ENCODE peak calls at places on chromosomes 12 and 14, in seven cellular contexts. One of them, this sample, is unnamed. For H3K4me1, the result is how much of the 10 kb centered on the place peaks cover.

GRCh38 chr14:54503476-54503875 is 6.2 kb upstream of the CGRRF1 start:
- DNase-seq in IMR-90: peak
- DNase-seq in A549: peak
- DNase-seq in uterus: no peak
- DNase-seq in tibial artery: no peak
- DNase-seq in fibroblast of lung: peak
- DNase-seq in lower lobe of right lung: no peak
- DNase-seq in this sample: no peak

GRCh38 chr14:22123188-22123560 is 449.6 kb upstream of the OR4E1 start:
- DNase-seq in IMR-90: no peak
- DNase-seq in A549: no peak
- DNase-seq in uterus: no peak
- DNase-seq in tibial artery: no peak
- DNase-seq in fibroblast of lung: no peak
- DNase-seq in lower lobe of right lung: no peak
- DNase-seq in this sample: no peak

GRCh38 chr12:104285740-104286537 is 17.6 kb upstream of the EID3 start:
- DNase-seq in IMR-90: peak
- DNase-seq in A549: no peak
- DNase-seq in uterus: no peak
- DNase-seq in tibial artery: no peak
- DNase-seq in fibroblast of lung: no peak
- DNase-seq in lower lobe of right lung: peak
- DNase-seq in this sample: no peak

GRCh38 chr12:10088955-10089354 is 9.8 kb downstream of the CLEC1A start:
- DNase-seq in IMR-90: no peak
- DNase-seq in A549: no peak
- DNase-seq in uterus: no peak
- DNase-seq in tibial artery: no peak
- DNase-seq in fibroblast of lung: no peak
- DNase-seq in lower lobe of right lung: no peak
- DNase-seq in this sample: no peak

GRCh38 chr14:32379447-32379846 is 50.3 kb downstream of the AKAP6 start:
- DNase-seq in IMR-90: no peak
- DNase-seq in A549: no peak
- DNase-seq in uterus: no peak
- DNase-seq in tibial artery: no peak
- DNase-seq in fibroblast of lung: no peak
- DNase-seq in lower lobe of right lung: no peak
- DNase-seq in this sample: no peak

GRCh38 chr14:25537846-25538455 is 488.0 kb upstream of the STXBP6 start:
- DNase-seq in IMR-90: no peak
- DNase-seq in A549: peak
- DNase-seq in uterus: no peak
- DNase-seq in tibial artery: no peak
- DNase-seq in fibroblast of lung: no peak
- DNase-seq in lower lobe of right lung: no peak
- DNase-seq in this sample: no peak

GRCh38 chr12:122836027-122836921 is 1.0 kb downstream of the HIP1R start:
- DNase-seq in IMR-90: peak
- DNase-seq in A549: no peak
- DNase-seq in uterus: no peak
- DNase-seq in tibial artery: peak
- DNase-seq in fibroblast of lung: peak
- DNase-seq in lower lobe of right lung: peak
- DNase-seq in this sample: peak

GRCh38 chr12:104215638-104216297 is at the start of gene TXNRD1:
- DNase-seq in IMR-90: peak
- DNase-seq in A549: peak
- DNase-seq in uterus: peak
- DNase-seq in tibial artery: peak
- DNase-seq in fibroblast of lung: peak
- DNase-seq in lower lobe of right lung: peak
- DNase-seq in this sample: peak

GRCh38 chr14:73269729-73270651 is 32.7 kb downstream of the PAPLN start:
- DNase-seq in IMR-90: peak
- DNase-seq in A549: no peak
- DNase-seq in uterus: no peak
- DNase-seq in tibial artery: no peak
- DNase-seq in fibroblast of lung: peak
- DNase-seq in lower lobe of right lung: peak
- DNase-seq in this sample: peak

GRCh38 chr12:112386726-112387125 is 4.5 kb upstream of the HECTD4 start:
- DNase-seq in IMR-90: peak
- DNase-seq in A549: no peak
- DNase-seq in uterus: no peak
- DNase-seq in tibial artery: no peak
- DNase-seq in fibroblast of lung: peak
- DNase-seq in lower lobe of right lung: no peak
- DNase-seq in this sample: peak

GRCh38 chr14:87443787-87444186 is 549.2 kb downstream of the GALC start:
- DNase-seq in IMR-90: peak
- DNase-seq in A549: no peak
- DNase-seq in uterus: no peak
- DNase-seq in tibial artery: no peak
- DNase-seq in fibroblast of lung: no peak
- DNase-seq in lower lobe of right lung: no peak
- DNase-seq in this sample: no peak

GRCh38 chr12:113909776-113910420 is 56.2 kb downstream of the RBM19 start:
- DNase-seq in IMR-90: no peak
- DNase-seq in A549: no peak
- DNase-seq in uterus: no peak
- DNase-seq in tibial artery: no peak
- DNase-seq in fibroblast of lung: no peak
- DNase-seq in lower lobe of right lung: no peak
- DNase-seq in this sample: no peak

GRCh38 chr14:68401320-68401719 is 391.5 kb downstream of the ZFP36L1 start:
- DNase-seq in IMR-90: peak
- DNase-seq in A549: no peak
- DNase-seq in uterus: no peak
- DNase-seq in tibial artery: no peak
- DNase-seq in fibroblast of lung: no peak
- DNase-seq in lower lobe of right lung: no peak
- DNase-seq in this sample: no peak
- H3K4me1 ChIP-seq in IMR-90: under half
- H3K4me1 ChIP-seq in A549: under half
- H3K4me1 ChIP-seq in uterus: under half
- H3K4me1 ChIP-seq in tibial artery: half or more
- H3K4me1 ChIP-seq in fibroblast of lung: under half
- H3K4me1 ChIP-seq in lower lobe of right lung: half or more
- H3K4me1 ChIP-seq in this sample: under half

GRCh38 chr12:4562034-4562657 is at the start of gene DYRK4:
- DNase-seq in IMR-90: peak
- DNase-seq in A549: no peak
- DNase-seq in uterus: peak
- DNase-seq in tibial artery: peak
- DNase-seq in fibroblast of lung: peak
- DNase-seq in lower lobe of right lung: peak
- DNase-seq in this sample: peak
- H3K27ac ChIP-seq in IMR-90: no peak
- H3K27ac ChIP-seq in A549: no peak
- H3K27ac ChIP-seq in uterus: no peak
- H3K27ac ChIP-seq in tibial artery: no peak
- H3K27ac ChIP-seq in fibroblast of lung: no peak
- H3K27ac ChIP-seq in lower lobe of right lung: no peak
- H3K27ac ChIP-seq in this sample: no peak

GRCh38 chr14:105474478-105475268 is at the start of gene CRIP2:
- DNase-seq in IMR-90: peak
- DNase-seq in A549: peak
- DNase-seq in uterus: no peak
- DNase-seq in tibial artery: peak
- DNase-seq in fibroblast of lung: no peak
- DNase-seq in lower lobe of right lung: no peak
- DNase-seq in this sample: peak

GRCh38 chr14:105473677-105474477 is 744 bp upstream of the CRIP2 start:
- DNase-seq in IMR-90: peak
- DNase-seq in A549: peak
- DNase-seq in uterus: peak
- DNase-seq in tibial artery: peak
- DNase-seq in fibroblast of lung: peak
- DNase-seq in lower lobe of right lung: peak
- DNase-seq in this sample: peak

GRCh38 chr14:105475916-105476845 is 1.6 kb downstream of the CRIP2 start:
- DNase-seq in IMR-90: peak
- DNase-seq in A549: no peak
- DNase-seq in uterus: no peak
- DNase-seq in tibial artery: peak
- DNase-seq in fibroblast of lung: peak
- DNase-seq in lower lobe of right lung: peak
- DNase-seq in this sample: peak

GRCh38 chr14:105476937-105477658 is 2.5 kb downstream of the CRIP2 start:
- DNase-seq in IMR-90: no peak
- DNase-seq in A549: no peak
- DNase-seq in uterus: no peak
- DNase-seq in tibial artery: no peak
- DNase-seq in fibroblast of lung: no peak
- DNase-seq in lower lobe of right lung: no peak
- DNase-seq in this sample: peak

DNA sequence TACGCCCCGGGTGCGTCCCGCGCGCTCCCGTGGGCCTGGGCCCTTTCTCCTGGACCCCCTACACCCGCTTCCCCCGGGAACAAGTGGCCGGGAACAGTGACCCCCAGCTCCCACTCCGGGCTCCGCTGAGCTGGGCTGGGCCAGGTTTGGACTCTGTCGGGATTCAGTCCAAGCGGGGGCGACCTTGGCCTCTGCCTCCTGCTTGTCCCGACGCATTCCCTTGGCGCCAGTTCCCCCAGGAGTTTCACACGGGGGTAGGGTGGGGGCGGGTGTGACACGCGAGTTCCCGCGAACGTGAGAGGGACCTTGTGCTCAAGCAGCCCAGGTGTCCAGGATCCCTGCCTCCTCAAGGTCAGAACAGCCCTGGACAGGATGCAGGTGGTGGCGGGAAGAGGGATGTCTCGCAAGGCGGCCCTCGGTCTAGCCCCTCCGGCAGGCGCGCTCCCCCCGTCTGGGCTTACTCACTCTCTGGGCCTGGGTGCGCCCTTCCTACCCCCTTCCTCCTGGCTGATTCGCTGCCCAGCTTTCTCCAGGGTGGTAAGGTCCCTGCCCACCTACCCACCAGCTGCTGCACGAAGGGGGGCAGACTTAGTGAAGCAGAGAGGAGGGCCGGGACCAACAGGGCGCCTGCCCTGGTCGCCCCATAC is 771 bp downstream of the CRIP2 start:
- DNase-seq in IMR-90: peak
- DNase-seq in A549: no peak
- DNase-seq in uterus: peak
- DNase-seq in tibial artery: peak
- DNase-seq in fibroblast of lung: no peak
- DNase-seq in lower lobe of right lung: no peak
- DNase-seq in this sample: peak
- H3K4me3 ChIP-seq in IMR-90: peak
- H3K4me3 ChIP-seq in A549: peak
- H3K4me3 ChIP-seq in uterus: peak
- H3K4me3 ChIP-seq in tibial artery: peak
- H3K4me3 ChIP-seq in fibroblast of lung: peak
- H3K4me3 ChIP-seq in lower lobe of right lung: peak
- H3K4me3 ChIP-seq in this sample: peak

GRCh38 chr12:105974738-105975137 is 164.0 kb downstream of the NUAK1 start:
- DNase-seq in IMR-90: no peak
- DNase-seq in A549: no peak
- DNase-seq in uterus: no peak
- DNase-seq in tibial artery: no peak
- DNase-seq in fibroblast of lung: no peak
- DNase-seq in lower lobe of right lung: no peak
- DNase-seq in this sample: no peak

GRCh38 chr12:105977256-105978051 is 161.3 kb downstream of the NUAK1 start:
- DNase-seq in IMR-90: peak
- DNase-seq in A549: no peak
- DNase-seq in uterus: no peak
- DNase-seq in tibial artery: no peak
- DNase-seq in fibroblast of lung: peak
- DNase-seq in lower lobe of right lung: no peak
- DNase-seq in this sample: no peak

GRCh38 chr12:105978686-105979085 is 160.1 kb downstream of the NUAK1 start:
- DNase-seq in IMR-90: no peak
- DNase-seq in A549: no peak
- DNase-seq in uterus: no peak
- DNase-seq in tibial artery: no peak
- DNase-seq in fibroblast of lung: peak
- DNase-seq in lower lobe of right lung: no peak
- DNase-seq in this sample: no peak

GRCh38 chr12:105978276-105978675 is 160.5 kb downstream of the NUAK1 start:
- DNase-seq in IMR-90: no peak
- DNase-seq in A549: no peak
- DNase-seq in uterus: no peak
- DNase-seq in tibial artery: no peak
- DNase-seq in fibroblast of lung: peak
- DNase-seq in lower lobe of right lung: no peak
- DNase-seq in this sample: no peak

DNA sequence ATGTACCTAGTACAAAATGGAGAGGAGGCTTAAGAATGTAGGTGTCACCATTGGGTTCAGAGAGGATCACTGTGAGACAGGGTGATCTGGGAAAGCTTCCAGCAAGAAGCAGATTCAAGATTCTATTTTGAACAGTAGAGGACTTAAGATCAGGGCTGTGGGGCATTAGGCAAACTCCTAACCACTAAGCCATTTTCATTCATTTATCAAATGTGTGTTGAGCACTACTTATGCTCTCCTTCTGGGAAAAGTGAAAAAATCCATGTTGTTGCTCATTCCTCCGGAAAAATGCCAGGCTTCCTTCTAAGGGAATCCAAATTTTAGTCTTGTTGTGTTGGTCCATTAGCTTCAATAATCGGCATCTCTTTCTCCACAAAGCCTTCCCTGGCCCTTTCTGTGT is 163.4 kb downstream of the NUAK1 start:
- DNase-seq in IMR-90: no peak
- DNase-seq in A549: no peak
- DNase-seq in uterus: no peak
- DNase-seq in tibial artery: no peak
- DNase-seq in fibroblast of lung: no peak
- DNase-seq in lower lobe of right lung: no peak
- DNase-seq in this sample: no peak
- H3K4me1 ChIP-seq in IMR-90: under half
- H3K4me1 ChIP-seq in A549: under half
- H3K4me1 ChIP-seq in uterus: under half
- H3K4me1 ChIP-seq in tibial artery: under half
- H3K4me1 ChIP-seq in fibroblast of lung: under half
- H3K4me1 ChIP-seq in lower lobe of right lung: under half
- H3K4me1 ChIP-seq in this sample: under half

DNA sequence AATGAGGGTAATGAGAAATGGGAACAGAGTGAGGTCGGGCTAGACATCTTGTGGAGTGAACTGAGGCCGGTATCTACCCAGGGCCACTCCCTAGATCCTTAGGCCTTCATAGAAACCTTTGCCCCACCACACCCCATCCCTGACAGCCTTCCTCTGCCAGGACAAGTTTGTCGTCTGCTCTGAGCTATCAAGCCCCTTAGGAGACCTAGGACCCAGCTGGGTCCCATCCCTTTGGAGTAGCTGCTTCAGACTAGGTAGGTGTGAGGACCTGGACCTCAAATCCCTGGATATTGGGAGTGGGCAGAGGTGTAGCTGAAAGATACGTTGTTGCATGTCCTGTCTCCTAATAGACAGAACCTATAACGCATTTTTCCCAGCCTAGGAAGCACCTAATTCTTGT is at the start of gene TMEM253:
- DNase-seq in IMR-90: no peak
- DNase-seq in A549: no peak
- DNase-seq in uterus: no peak
- DNase-seq in tibial artery: no peak
- DNase-seq in fibroblast of lung: no peak
- DNase-seq in lower lobe of right lung: no peak
- DNase-seq in this sample: no peak
- H3K27ac ChIP-seq in IMR-90: no peak
- H3K27ac ChIP-seq in A549: peak
- H3K27ac ChIP-seq in uterus: peak
- H3K27ac ChIP-seq in tibial artery: peak
- H3K27ac ChIP-seq in fibroblast of lung: no peak
- H3K27ac ChIP-seq in lower lobe of right lung: no peak
- H3K27ac ChIP-seq in this sample: no peak